ENCODE peak calls at places on chromosomes 1 and 21, in eight cellular contexts. N is lower lobe of right lung, R is A549, O is fibroblast of pulmonary artery, C is psoas muscle, I is OCI-LY7, G is astrocyte of the cerebellum, X is IMR-90. M is an unnamed sample.
A peak's percentile ranks its signal among the peaks of the same experiment; 100 is the strongest.

GRCh38 chr21:46067505-46068201 is 30.3 kb upstream of the COL6A2 start:
- DNase-seq in G (no peak), O (no peak), I (no peak), R (no peak), C (no peak), X (no peak), N (peak; percentile 30), M (no peak)

GRCh38 chr1:150576794-150577556 is 2.4 kb downstream of the MCL1 start:
- DNase-seq in I (no peak), O (peak; percentile 65), X (peak; percentile 39), R (no peak), G (no peak), C (no peak), N (no peak), M (no peak)

GRCh38 chr1:17606826-17607440 is 67.4 kb downstream of the ARHGEF10L start:
- DNase-seq in G (peak; percentile 22), C (peak; percentile 78), I (peak; percentile 63), R (peak; percentile 61), O (peak; percentile 73), X (peak; percentile 60), N (peak; percentile 79), M (peak; percentile 73)

GRCh38 chr1:240526321-240526720 is 85.6 kb downstream of the GREM2 start:
- DNase-seq in R (no peak), N (no peak), I (no peak), X (peak; percentile 56), G (no peak), O (no peak), C (no peak), M (no peak)

GRCh38 chr1:204319462-204319861 is 40.3 kb downstream of the PLEKHA6 start:
- DNase-seq in N (no peak), O (peak; percentile 85), R (peak; percentile 93), I (no peak), G (no peak), X (peak; percentile 97), C (no peak), M (peak; percentile 15)

GRCh38 chr21:43270800-43271261 is 102.0 kb downstream of the CRYAA start:
- DNase-seq in N (peak; percentile 38), O (no peak), X (no peak), C (peak; percentile 13), R (no peak), G (no peak), I (no peak), M (no peak)

GRCh38 chr1:85952460-85952859 is 204.1 kb downstream of the COL24A1 start:
- DNase-seq in C (no peak), I (no peak), R (no peak), G (no peak), O (no peak), X (peak; percentile 6), N (no peak), M (no peak)

GRCh38 chr1:186094170-186094569 is 280.9 kb downstream of the TPR start:
- DNase-seq in C (no peak), O (peak; percentile 68), I (no peak), G (no peak), N (no peak), R (no peak), X (peak; percentile 76), M (no peak)

GRCh38 chr1:170204121-170204520 is 58.4 kb downstream of the NTMT2 start:
- DNase-seq in I (no peak), G (no peak), O (peak; percentile 24), N (no peak), R (no peak), C (no peak), X (no peak), M (no peak)

GRCh38 chr1:15960808-15961207 is 15.1 kb downstream of the ZBTB17 start:
- DNase-seq in X (no peak), R (no peak), G (no peak), I (no peak), N (no peak), C (no peak), O (no peak), M (no peak)

GRCh38 chr1:35592991-35593769 is 20.1 kb downstream of the TFAP2E start:
- DNase-seq in X (no peak), O (no peak), I (no peak), R (no peak), G (no peak), C (no peak), N (no peak), M (peak; percentile 35)

GRCh38 chr1:3159121-3159520 is 90.1 kb downstream of the PRDM16 start:
- DNase-seq in X (no peak), O (no peak), N (no peak), R (no peak), G (no peak), I (no peak), C (no peak), M (no peak)

GRCh38 chr1:168438626-168439025 is 105.2 kb downstream of the XCL2 start:
- DNase-seq in G (no peak), O (no peak), I (no peak), C (no peak), X (no peak), R (no peak), N (no peak), M (no peak)

GRCh38 chr1:53331446-53332187 is 3.7 kb upstream of the LRP8 start:
- DNase-seq in R (no peak), I (no peak), C (no peak), X (no peak), G (no peak), O (no peak), N (no peak), M (no peak)

GRCh38 chr1:167693425-167694045 is 28.2 kb upstream of the MPZL1 start:
- DNase-seq in X (no peak), N (no peak), O (no peak), C (no peak), I (no peak), R (no peak), G (no peak), M (no peak)

GRCh38 chr1:145690587-145691558 is 16.3 kb downstream of the PDZK1 start:
- DNase-seq in C (peak; percentile 35), N (no peak), O (peak; percentile 58), G (peak; percentile 76), X (peak; percentile 82), R (no peak), I (no peak), M (peak; percentile 66)

GRCh38 chr1:183185941-183186490 is at the start of gene LAMC2:
- DNase-seq in X (peak; percentile 52), G (peak; percentile 15), N (peak; percentile 72), I (no peak), C (no peak), O (no peak), R (peak; percentile 73), M (peak; percentile 60)

GRCh38 chr1:224615861-224616760 is at the start of gene CNIH3:
- DNase-seq in C (peak; percentile 29), R (peak; percentile 56), O (peak; percentile 61), I (no peak), X (peak; percentile 55), G (peak; percentile 68), N (no peak), M (peak; percentile 64)

GRCh38 chr1:159752135-159752580 is 28.6 kb upstream of the DUSP23 start:
- DNase-seq in G (no peak), O (peak; percentile 100), I (no peak), N (peak; percentile 74), X (peak; percentile 4), R (peak; percentile 76), C (peak; percentile 64), M (no peak)

GRCh38 chr1:201108614-201109013 is 3.6 kb downstream of the CACNA1S start:
- DNase-seq in I (no peak), O (no peak), G (no peak), N (no peak), R (no peak), C (no peak), X (no peak), M (no peak)

GRCh38 chr1:156898151-156898550 is 4.6 kb downstream of the PEAR1 start:
- DNase-seq in N (peak; percentile 63), X (peak; percentile 72), I (no peak), G (no peak), O (peak; percentile 82), C (peak; percentile 55), R (peak; percentile 38), M (no peak)

GRCh38 chr1:206080421-206080820 is 27.4 kb downstream of the RHEX start:
- DNase-seq in O (no peak), X (no peak), R (no peak), C (no peak), G (no peak), N (no peak), I (no peak), M (no peak)

GRCh38 chr21:42219606-42220137 is 732 bp downstream of the ABCG1 start:
- DNase-seq in O (no peak), R (no peak), G (no peak), C (peak; percentile 35), N (peak; percentile 69), X (peak; percentile 5), I (peak; percentile 49), M (no peak)

DNA sequence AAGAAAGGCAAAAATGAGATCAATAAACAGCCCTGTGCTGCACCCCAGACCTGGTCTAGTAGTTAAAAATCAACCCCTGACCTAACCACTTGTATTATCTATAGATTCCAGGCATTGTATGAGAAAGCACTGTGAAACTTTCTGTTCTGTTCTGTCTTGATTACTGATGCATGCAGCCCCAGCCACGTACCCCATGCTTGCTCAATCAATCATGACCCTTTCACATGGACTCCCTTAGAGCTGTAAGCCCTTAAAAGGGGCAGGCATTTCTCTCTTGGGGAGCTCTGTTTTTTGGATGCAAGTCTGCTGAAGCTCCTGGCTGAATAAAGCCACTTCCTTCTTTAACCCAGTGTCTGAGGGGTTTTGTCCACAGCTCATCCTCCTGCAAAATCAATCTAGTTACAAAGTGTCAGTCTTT is 24.2 kb upstream of the CD34 start:
- DNase-seq in O (no peak), R (no peak), C (no peak), X (no peak), I (peak; percentile 12), N (no peak), G (no peak), M (no peak)
- TF ChIP-seq CTCF in O (no peak), R (no peak), C (no peak), X (no peak), I (no peak), N (no peak), G (no peak), M (no peak)

GRCh38 chr1:78607334-78607927 is 12.8 kb upstream of the IFI44L start:
- DNase-seq in G (peak; percentile 23), N (no peak), O (peak; percentile 66), R (peak; percentile 13), C (no peak), X (peak; percentile 51), I (peak; percentile 3), M (no peak)
- TF ChIP-seq CTCF in G (peak; percentile 35), N (peak; percentile 49), O (peak; percentile 53), R (peak; percentile 55), C (peak; percentile 40), X (peak; percentile 79), I (peak; percentile 76), M (peak; percentile 62)

DNA sequence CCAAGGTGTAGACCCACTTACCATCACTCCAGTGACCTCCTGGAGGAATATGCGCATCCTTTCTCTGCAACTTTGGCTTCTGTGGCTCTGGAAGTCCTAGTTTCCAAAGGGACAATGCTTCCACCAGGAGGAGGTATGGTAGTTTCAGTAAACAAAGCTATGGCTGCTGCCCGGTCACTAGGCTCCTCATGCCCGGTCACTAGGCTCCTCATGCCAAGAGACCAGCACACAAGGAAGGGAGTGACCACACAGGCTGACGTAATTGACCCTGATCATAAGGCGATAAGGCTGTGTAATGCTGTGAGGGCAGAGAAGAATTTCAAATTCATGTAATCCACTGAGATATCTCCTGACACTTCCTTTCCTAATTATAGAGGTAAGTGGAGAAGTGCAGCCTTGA is 102.9 kb downstream of the DTL start:
- DNase-seq in C (no peak), X (no peak), R (no peak), G (no peak), I (no peak), N (peak; percentile 55), O (no peak), M (no peak)
- TF ChIP-seq CTCF in C (no peak), X (no peak), R (no peak), G (no peak), I (no peak), N (peak; percentile 14), O (no peak), M (no peak)

GRCh38 chr1:175319912-175320230 is 127.3 kb upstream of the KIAA0040 start:
- DNase-seq in O (no peak), N (no peak), R (no peak), X (no peak), C (no peak), G (no peak), I (peak; percentile 19), M (no peak)
- TF ChIP-seq CTCF in O (no peak), N (no peak), R (no peak), X (no peak), C (no peak), G (no peak), I (peak; percentile 52), M (peak; percentile 35)

M was measured in activated CD8-positive, alpha-beta T cell treated with anti-CD3 and anti-CD28 coated beads for 36 hours.